ENCODE peak calls at places on chromosome 2, in nine cellular contexts. A is smooth muscle cell of the brain vasculature; Q is activated CD4-positive, alpha-beta T cell treated with anti-CD3 and anti-CD28 coated beads for 48 hours; T is B cell; I is activated CD8-positive, alpha-beta T cell treated with anti-CD3 and anti-CD28 coated beads for 36 hours; O is colonic mucosa; Z is NCI-H146; D is WTC11; L is renal cortical epithelial cell. S is an unnamed sample.

GRCh38 chr2:195636890-195637289 is 20.1 kb upstream of the SLC39A10 start:
- DNase-seq in O (no peak), I (no peak), T (no peak), A (no peak), Z (no peak), D (no peak), L (peak), Q (no peak), S (no peak)

GRCh38 chr2:877747-878146 is 72.9 kb upstream of the SNTG2 start:
- DNase-seq in Q (no peak), L (no peak), D (no peak), Z (no peak), A (no peak), I (no peak), O (peak), T (peak), S (no peak)

GRCh38 chr2:95670167-95670566 is 78.4 kb downstream of the TRIM43 start:
- DNase-seq in D (no peak), L (no peak), I (no peak), T (no peak), Z (no peak), A (no peak), O (no peak), Q (no peak), S (no peak)

GRCh38 chr2:38192976-38193375 is 117.0 kb upstream of the CYP1B1 start:
- DNase-seq in O (no peak), D (no peak), I (no peak), A (no peak), L (no peak), T (no peak), Q (no peak), Z (no peak), S (peak)

GRCh38 chr2:207108440-207108839 is 57.3 kb downstream of the KLF7 start:
- DNase-seq in A (no peak), D (no peak), Q (no peak), I (no peak), Z (no peak), O (no peak), L (no peak), T (no peak), S (no peak)

GRCh38 chr2:161983896-161984295 is 90.1 kb downstream of the DPP4 start:
- DNase-seq in I (no peak), Z (no peak), T (no peak), L (peak), A (no peak), Q (no peak), O (no peak), D (no peak), S (no peak)

GRCh38 chr2:10264506-10265327 is 38.0 kb upstream of the HPCAL1 start:
- DNase-seq in L (no peak), Z (no peak), T (no peak), D (peak), I (no peak), O (no peak), A (no peak), Q (no peak), S (no peak)

GRCh38 chr2:190379249-190379964 is 28.7 kb upstream of the MFSD6 start:
- DNase-seq in Q (no peak), T (no peak), A (no peak), I (no peak), D (no peak), L (no peak), Z (peak), O (no peak), S (no peak)

S was measured in NT2/D1.